ENCODE peak calls at places on chromosomes 5 and 9, in eight cellular contexts. R is lower lobe of right lung, Z is upper lobe of right lung, L is left lung, H is astrocyte of the cerebellum, D is fibroblast of lung, A is GM23338, C is spleen. B is an unnamed sample.

GRCh38 chr5:110807174-110807573 is 68.4 kb downstream of the SLC25A46 start:
- DNase-seq in R (no peak), Z (no peak), L (no peak), H (no peak), D (no peak), A (no peak), C (no peak), B (peak)

GRCh38 chr5:7850533-7851239 is at the start of gene CFAP90:
- DNase-seq in R (peak), Z (peak), L (peak), H (no peak), D (peak), A (peak), C (peak), B (peak)

GRCh38 chr5:168085321-168086040 is 206.0 kb upstream of the WWC1 start:
- DNase-seq in R (no peak), Z (no peak), L (no peak), H (no peak), D (peak), A (no peak), C (no peak), B (peak)

GRCh38 chr5:29367176-29367833 is 1826.2 kb upstream of the CDH6 start:
- DNase-seq in R (no peak), Z (no peak), L (no peak), H (no peak), D (no peak), A (peak), C (no peak), B (no peak)

GRCh38 chr9:88991066-88992030 is at the start of gene S1PR3:
- DNase-seq in R (peak), Z (peak), L (peak), H (no peak), D (peak), A (peak), C (peak), B (no peak)

GRCh38 chr9:14322211-14323082 is 8.5 kb upstream of the NFIB start:
- DNase-seq in R (peak), Z (peak), L (peak), H (peak), D (peak), A (peak), C (peak), B (peak)

GRCh38 chr5:95878417-95879323 is 56.1 kb upstream of the GLRX start:
- DNase-seq in R (no peak), Z (no peak), L (no peak), H (no peak), D (peak), A (no peak), C (no peak), B (no peak)

GRCh38 chr5:134255418-134256150 is 29.7 kb upstream of the PPP2CA start:
- DNase-seq in R (no peak), Z (no peak), L (no peak), H (no peak), D (peak), A (no peak), C (no peak), B (peak)

GRCh38 chr9:121709798-121710197 is 58.4 kb downstream of the DAB2IP start:
- DNase-seq in R (no peak), Z (no peak), L (no peak), H (no peak), D (no peak), A (no peak), C (no peak), B (no peak)
- TF ChIP-seq CTCF in R (no peak), Z (no peak), L (no peak), H (no peak), D (no peak), A (no peak), C (no peak), B (no peak)

GRCh38 chr9:136088939-136089696 is 6.0 kb downstream of the NACC2 start:
- DNase-seq in R (peak), Z (peak), L (peak), H (no peak), D (no peak), A (no peak), C (peak), B (no peak)
- H3K4me3 ChIP-seq in R (peak), Z (no peak), L (no peak), H (no peak), D (no peak), A (no peak), C (peak), B (no peak)

DNA sequence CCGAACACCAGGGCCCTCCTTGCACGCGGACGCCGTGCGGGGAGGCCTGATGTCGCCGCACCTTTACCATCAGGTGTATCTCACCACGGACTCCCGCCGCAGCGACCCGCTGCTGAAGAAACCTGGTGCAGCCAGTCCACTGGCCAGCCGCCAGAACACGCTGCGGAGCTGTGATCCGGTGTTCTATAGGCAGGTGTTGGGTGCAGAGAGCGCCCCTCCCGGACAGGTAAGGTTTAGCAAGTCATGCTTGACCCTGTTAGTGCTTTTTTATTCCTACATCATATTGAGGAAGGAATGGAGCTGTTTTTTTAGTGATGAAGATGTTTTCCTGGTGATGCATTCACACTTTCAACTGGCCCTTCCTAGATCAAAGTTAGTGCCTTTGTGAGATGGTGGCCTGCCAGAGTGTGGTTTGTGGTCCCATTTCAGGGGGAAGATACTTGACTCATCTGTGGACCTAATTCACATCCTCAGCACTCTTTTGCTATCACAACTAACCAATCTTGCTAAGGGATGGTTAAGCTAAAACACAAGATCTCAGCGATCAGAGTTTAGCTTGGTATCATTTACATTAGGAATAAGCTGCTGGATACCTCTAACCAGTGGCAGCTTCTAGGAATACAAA is 2.7 kb downstream of the PCDHGC3 start:
- DNase-seq in R (peak), Z (peak), L (peak), H (no peak), D (peak), A (peak), C (no peak), B (no peak)
- TF ChIP-seq CTCF in R (peak), Z (peak), L (no peak), H (peak), D (peak), A (peak), C (no peak), B (peak)

GRCh38 chr5:100818340-100818739 is 84.7 kb downstream of the ST8SIA4 start:
- DNase-seq in R (no peak), Z (no peak), L (no peak), H (no peak), D (no peak), A (no peak), C (no peak), B (no peak)
- H3K4me3 ChIP-seq in R (no peak), Z (no peak), L (no peak), H (no peak), D (no peak), A (no peak), C (peak), B (no peak)

GRCh38 chr5:87541033-87541432 is 128.3 kb upstream of the CCNH start:
- DNase-seq in R (no peak), Z (no peak), L (no peak), H (peak), D (peak), A (peak), C (no peak), B (peak)
- TF ChIP-seq CTCF in R (no peak), Z (no peak), L (no peak), H (peak), D (no peak), A (peak), C (no peak), B (no peak)

DNA sequence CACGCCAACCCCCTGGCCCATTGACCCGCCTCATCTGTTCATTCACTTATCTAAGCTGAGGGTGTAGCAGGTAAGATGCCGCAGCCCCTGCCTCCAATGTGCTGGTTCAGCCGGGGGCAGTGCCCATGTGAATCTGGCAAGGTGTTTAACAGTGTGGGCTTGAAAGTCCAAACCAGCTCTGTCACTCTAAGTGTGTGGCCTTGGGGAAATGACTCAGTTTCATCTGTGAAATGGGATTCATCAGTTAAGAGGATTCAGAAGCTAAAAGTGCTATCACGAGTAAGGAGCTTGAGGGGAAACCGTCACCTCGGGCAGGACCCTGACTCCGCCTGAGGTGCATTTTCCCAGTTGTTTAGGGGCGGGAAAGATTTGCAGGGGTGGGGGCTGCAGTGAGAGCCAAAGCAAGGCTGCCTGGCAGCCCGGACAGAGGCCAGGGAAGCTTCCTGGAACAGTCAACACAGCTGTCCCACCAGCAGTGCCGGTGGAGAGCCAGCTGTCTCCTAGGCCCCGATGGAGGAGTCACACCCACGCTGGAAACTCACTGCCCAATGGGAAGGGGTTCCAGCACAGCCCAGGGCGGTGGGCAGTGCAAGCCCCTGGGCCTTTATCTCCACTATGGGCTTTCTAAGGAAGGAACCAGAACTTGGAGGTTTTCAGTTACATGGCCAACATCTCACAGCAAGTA is 9.7 kb upstream of the URM1 start:
- DNase-seq in R (no peak), Z (no peak), L (no peak), H (no peak), D (no peak), A (no peak), C (no peak), B (no peak)
- H3K4me3 ChIP-seq in R (peak), Z (peak), L (peak), H (no peak), D (no peak), A (no peak), C (peak), B (peak)

GRCh38 chr9:95875305-95876137 is at the start of gene ERCC6L2:
- DNase-seq in R (peak), Z (peak), L (peak), H (peak), D (peak), A (peak), C (peak), B (peak)
- TF ChIP-seq CTCF in R (no peak), Z (no peak), L (no peak), H (no peak), D (no peak), A (no peak), C (no peak), B (no peak)

DNA sequence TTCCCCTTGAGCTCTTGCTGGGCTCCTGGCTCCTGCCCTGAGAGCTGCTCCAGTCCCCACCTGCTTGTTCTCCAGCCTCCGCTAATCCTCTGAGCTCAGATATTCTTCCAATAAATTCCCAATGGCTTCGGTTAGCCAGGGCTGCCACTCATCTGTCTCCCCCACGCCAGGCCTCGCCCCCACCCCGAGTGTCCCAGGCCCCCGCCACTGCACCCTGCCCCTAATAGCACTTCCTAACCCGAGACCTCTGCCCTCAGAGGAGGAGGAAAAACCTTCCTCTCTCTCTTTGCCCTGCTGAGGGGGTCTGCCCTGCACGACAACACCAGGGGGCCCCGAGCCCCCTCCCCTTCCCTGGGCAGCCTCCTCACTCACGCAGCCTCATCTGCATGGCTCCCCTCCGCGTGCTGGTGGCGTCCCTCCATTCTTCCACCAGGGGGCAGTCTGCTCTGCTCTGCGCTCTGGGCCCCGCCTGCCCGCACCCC is 5.4 kb upstream of the LCN15 start:
- DNase-seq in R (no peak), Z (peak), L (peak), H (no peak), D (no peak), A (peak), C (no peak), B (no peak)
- H3K4me3 ChIP-seq in R (no peak), Z (no peak), L (no peak), H (no peak), D (no peak), A (peak), C (no peak), B (no peak)

B was measured in fibroblast of pulmonary artery.